ENCODE peak calls at places on chromosomes 12 and 14, in four cellular contexts. I is mesothelial cell of epicardium, J is GM13977, W is astrocyte of the cerebellum. S is an unnamed sample.

GRCh38 chr12:4434721-4435425 is 10.7 kb downstream of the FGF6 start:
- DNase-seq in W (no peak), J (no peak), I (no peak), S (no peak)

GRCh38 chr12:25958254-25959068 is at the start of gene RASSF8:
- DNase-seq in W (peak), J (peak), I (peak), S (peak)

GRCh38 chr12:24463392-24463791 is 485.5 kb downstream of the BCAT1 start:
- DNase-seq in I (no peak), W (no peak), J (no peak), S (no peak)

GRCh38 chr12:119239040-119239439 is 60.3 kb downstream of the HSPB8 start:
- DNase-seq in J (no peak), I (no peak), W (no peak), S (no peak)

GRCh38 chr12:19925881-19926665 is 442.3 kb upstream of the PDE3A start:
- DNase-seq in J (no peak), W (no peak), I (no peak), S (no peak)

GRCh38 chr12:59820594-59821011 is 224.8 kb downstream of the SLC16A7 start:
- DNase-seq in W (no peak), I (no peak), J (no peak), S (no peak)

GRCh38 chr14:105247715-105248367 is 492 bp upstream of the BTBD6 start:
- DNase-seq in W (no peak), I (no peak), J (no peak), S (no peak)

GRCh38 chr14:105087308-105087962 is 22.2 kb upstream of the GPR132 start:
- DNase-seq in W (no peak), J (peak), I (no peak), S (no peak)

GRCh38 chr14:21100931-21101330 is at the start of gene TMEM253:
- DNase-seq in W (no peak), J (peak), I (no peak), S (no peak)

GRCh38 chr14:104975481-104976197 is 2.5 kb downstream of the AHNAK2 start:
- DNase-seq in W (no peak), J (peak), I (no peak), S (no peak)

GRCh38 chr14:99481745-99482099 is 513 bp downstream of the CCNK start:
- DNase-seq in J (no peak), W (no peak), I (no peak), S (no peak)

GRCh38 chr12:17992002-17992656 is 97.9 kb downstream of the RERGL start:
- DNase-seq in J (peak), W (peak), I (no peak), S (no peak)

GRCh38 chr12:41212625-41213024 is 24.5 kb downstream of the PDZRN4 start:
- DNase-seq in J (no peak), W (no peak), I (no peak), S (no peak)

GRCh38 chr14:27553820-27554219 is 956.0 kb upstream of the NOVA1 start:
- DNase-seq in I (no peak), W (no peak), J (no peak), S (no peak)

GRCh38 chr12:97456792-97457191 is 5.8 kb upstream of the RMST start:
- DNase-seq in I (no peak), W (no peak), J (no peak), S (no peak)

GRCh38 chr14:59296508-59296907 is 108.0 kb downstream of the DAAM1 start:
- DNase-seq in I (no peak), J (no peak), W (no peak), S (no peak)

DNA sequence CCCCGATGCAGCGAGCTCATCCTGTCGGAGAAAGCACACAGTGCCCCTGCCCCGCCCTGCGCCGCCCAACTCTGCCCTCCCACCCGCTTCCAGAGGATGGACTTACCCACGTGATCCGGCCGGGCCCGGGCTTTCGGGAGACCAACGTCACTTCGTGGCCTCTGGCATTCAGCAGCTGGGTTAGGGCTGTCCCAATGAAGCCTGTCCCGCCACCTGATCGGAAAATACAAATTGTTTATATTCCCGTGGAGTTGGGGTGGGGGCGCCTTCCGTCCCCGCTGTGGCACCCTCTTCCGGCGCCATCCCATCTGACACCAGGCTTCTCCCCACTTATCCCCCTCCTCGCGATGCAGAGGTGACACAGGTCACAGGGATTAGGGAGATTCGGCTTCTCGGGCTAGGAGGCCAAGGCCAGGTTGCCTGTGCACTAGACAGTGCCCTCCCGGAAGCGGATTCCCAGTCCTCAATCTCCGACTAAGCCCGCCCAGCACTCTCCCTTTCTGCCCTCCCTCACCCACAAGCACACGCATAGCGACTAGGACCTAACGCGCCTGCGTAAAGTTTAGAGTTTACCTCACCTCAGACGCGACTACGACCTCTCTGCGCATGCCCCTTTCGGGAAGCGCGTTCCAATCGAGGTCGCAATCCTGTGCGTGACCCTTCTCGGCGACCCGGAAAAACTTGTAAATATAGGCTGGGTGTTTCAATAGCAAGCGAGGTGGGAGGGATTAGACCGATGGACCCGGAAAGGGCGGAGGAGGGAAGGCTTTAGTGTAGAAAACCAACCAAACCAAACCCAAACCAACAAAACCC is at the start of gene SDR39U1:
- DNase-seq in J (peak), W (peak), I (peak), S (peak)
- TF ChIP-seq CTCF in J (no peak), W (no peak), I (no peak), S (no peak)

DNA sequence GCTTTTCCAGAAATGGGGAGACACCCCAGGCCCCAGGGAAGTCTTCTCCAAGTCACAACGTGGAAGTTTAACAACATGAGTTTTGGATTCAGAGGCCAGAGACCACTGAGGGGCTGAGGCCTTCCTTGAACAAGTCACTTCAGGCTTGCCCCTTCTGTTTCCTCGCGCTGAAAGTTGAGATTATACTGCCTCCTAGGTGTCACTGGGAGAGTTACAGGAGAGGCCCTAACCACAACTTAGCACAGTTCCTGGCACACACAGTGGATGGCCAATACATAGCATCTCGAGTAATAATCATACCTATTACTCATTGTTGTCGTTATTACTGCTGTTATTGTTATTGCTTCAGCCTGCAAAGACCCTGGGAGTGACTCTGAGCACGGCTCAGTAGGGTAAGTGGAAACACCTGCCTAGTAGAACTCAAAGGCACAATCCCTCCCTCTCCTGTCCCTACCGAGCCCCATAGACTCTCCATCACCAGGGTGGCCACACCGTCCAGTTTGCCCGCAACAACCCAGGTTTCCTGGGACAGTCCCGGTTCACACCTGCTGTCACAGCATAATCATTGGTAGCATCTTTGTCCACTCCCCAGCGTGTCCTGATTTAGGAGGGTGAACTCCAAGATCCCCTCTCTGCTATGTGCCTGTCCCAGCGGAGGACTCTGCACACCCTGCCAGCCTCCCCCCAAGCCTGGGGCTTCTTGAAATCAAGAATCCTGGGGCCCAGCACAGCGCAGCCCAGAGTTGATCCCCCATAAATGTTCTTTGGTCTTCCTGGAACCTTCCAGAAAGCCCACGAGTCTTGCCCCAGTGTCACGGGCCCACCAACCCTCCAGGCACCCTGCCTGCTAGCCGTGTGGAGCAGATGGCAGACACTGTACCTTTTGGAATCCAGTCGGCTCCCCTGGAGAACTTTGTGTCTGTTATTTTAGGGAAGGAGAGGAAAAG is 85.0 kb downstream of the SYNE3 start:
- DNase-seq in W (no peak), J (no peak), I (no peak), S (no peak)
- TF ChIP-seq CTCF in W (peak), J (peak), I (peak), S (no peak)

GRCh38 chr12:129966086-129966640 is 62.3 kb upstream of the TMEM132D start:
- DNase-seq in I (no peak), W (no peak), J (no peak), S (no peak)
- TF ChIP-seq CTCF in I (no peak), W (no peak), J (no peak), S (no peak)

GRCh38 chr14:69580009-69580577 is 5.4 kb upstream of the CCDC177 start:
- DNase-seq in I (no peak), J (no peak), W (peak), S (no peak)
- TF ChIP-seq CTCF in I (peak), J (peak), W (peak), S (no peak)

GRCh38 chr12:98591209-98591608 is 2.3 kb upstream of the SLC25A3 start:
- DNase-seq in W (no peak), I (no peak), J (no peak), S (no peak)
- TF ChIP-seq CTCF in W (no peak), I (no peak), J (no peak), S (no peak)

GRCh38 chr14:61089126-61089750 is 108.2 kb downstream of the SLC38A6 start:
- DNase-seq in J (no peak), W (no peak), I (no peak), S (no peak)
- TF ChIP-seq CTCF in J (no peak), W (no peak), I (no peak), S (no peak)